ENCODE peak calls at places on chromosomes 3 and 15, in ten cellular contexts. One of them, this sample, is unnamed.

GRCh38 chr15:64146520-64146884 is 5.0 kb upstream of the SNX22 start:
- DNase-seq in Calu3: no peak
- DNase-seq in B cell: no peak
- DNase-seq in stomach: no peak
- DNase-seq in GM13976: no peak
- DNase-seq in dorsolateral prefrontal cortex: no peak
- DNase-seq in AG04450: no peak
- DNase-seq in PC-3: no peak
- DNase-seq in GM20000: no peak
- DNase-seq in tibial nerve: no peak
- DNase-seq in this sample: no peak

GRCh38 chr3:13301295-13301987 is 118.7 kb downstream of the NUP210 start:
- DNase-seq in PC-3: peak; percentile 82
- DNase-seq in GM13976: no peak
- DNase-seq in GM20000: peak; percentile 59
- DNase-seq in tibial nerve: no peak
- DNase-seq in B cell: no peak
- DNase-seq in dorsolateral prefrontal cortex: no peak
- DNase-seq in stomach: no peak
- DNase-seq in Calu3: no peak
- DNase-seq in AG04450: peak; percentile 30
- DNase-seq in this sample: peak; percentile 61

GRCh38 chr3:5187920-5188418 is 462 bp downstream of the EDEM1 start:
- DNase-seq in B cell: peak; percentile 54
- DNase-seq in AG04450: no peak
- DNase-seq in stomach: no peak
- DNase-seq in GM20000: peak; percentile 42
- DNase-seq in PC-3: peak; percentile 39
- DNase-seq in Calu3: peak; percentile 22
- DNase-seq in dorsolateral prefrontal cortex: no peak
- DNase-seq in tibial nerve: no peak
- DNase-seq in GM13976: peak; percentile 52
- DNase-seq in this sample: peak; percentile 38

GRCh38 chr3:195892355-195893120 is 15.8 kb downstream of the TNK2 start:
- DNase-seq in GM20000: no peak
- DNase-seq in GM13976: no peak
- DNase-seq in AG04450: no peak
- DNase-seq in dorsolateral prefrontal cortex: peak; percentile 69
- DNase-seq in B cell: no peak
- DNase-seq in Calu3: no peak
- DNase-seq in stomach: no peak
- DNase-seq in PC-3: peak; percentile 56
- DNase-seq in tibial nerve: peak; percentile 37
- DNase-seq in this sample: no peak

GRCh38 chr3:125039897-125040175 is 16.0 kb downstream of the HEG1 start:
- DNase-seq in stomach: no peak
- DNase-seq in B cell: no peak
- DNase-seq in tibial nerve: no peak
- DNase-seq in AG04450: no peak
- DNase-seq in GM13976: no peak
- DNase-seq in GM20000: no peak
- DNase-seq in dorsolateral prefrontal cortex: no peak
- DNase-seq in PC-3: no peak
- DNase-seq in Calu3: no peak
- DNase-seq in this sample: no peak

GRCh38 chr3:170584585-170585007 is 1.3 kb downstream of the SLC7A14 start:
- DNase-seq in GM13976: peak; percentile 62
- DNase-seq in tibial nerve: peak; percentile 37
- DNase-seq in dorsolateral prefrontal cortex: peak; percentile 62
- DNase-seq in PC-3: peak; percentile 53
- DNase-seq in stomach: peak; percentile 64
- DNase-seq in B cell: no peak
- DNase-seq in Calu3: peak; percentile 68
- DNase-seq in GM20000: peak; percentile 67
- DNase-seq in AG04450: peak; percentile 36
- DNase-seq in this sample: peak; percentile 59

GRCh38 chr15:65952425-65953053 is 83.2 kb downstream of the RAB11A start:
- DNase-seq in dorsolateral prefrontal cortex: no peak
- DNase-seq in PC-3: peak; percentile 48
- DNase-seq in AG04450: no peak
- DNase-seq in tibial nerve: no peak
- DNase-seq in B cell: no peak
- DNase-seq in GM13976: peak; percentile 41
- DNase-seq in Calu3: peak; percentile 58
- DNase-seq in stomach: no peak
- DNase-seq in GM20000: peak; percentile 36
- DNase-seq in this sample: peak; percentile 64

GRCh38 chr3:151903501-151903991 is 30.1 kb downstream of the SUCNR1 start:
- DNase-seq in tibial nerve: no peak
- DNase-seq in GM13976: no peak
- DNase-seq in GM20000: no peak
- DNase-seq in dorsolateral prefrontal cortex: no peak
- DNase-seq in Calu3: no peak
- DNase-seq in AG04450: peak; percentile 67
- DNase-seq in stomach: no peak
- DNase-seq in B cell: no peak
- DNase-seq in PC-3: no peak
- DNase-seq in this sample: no peak

DNA sequence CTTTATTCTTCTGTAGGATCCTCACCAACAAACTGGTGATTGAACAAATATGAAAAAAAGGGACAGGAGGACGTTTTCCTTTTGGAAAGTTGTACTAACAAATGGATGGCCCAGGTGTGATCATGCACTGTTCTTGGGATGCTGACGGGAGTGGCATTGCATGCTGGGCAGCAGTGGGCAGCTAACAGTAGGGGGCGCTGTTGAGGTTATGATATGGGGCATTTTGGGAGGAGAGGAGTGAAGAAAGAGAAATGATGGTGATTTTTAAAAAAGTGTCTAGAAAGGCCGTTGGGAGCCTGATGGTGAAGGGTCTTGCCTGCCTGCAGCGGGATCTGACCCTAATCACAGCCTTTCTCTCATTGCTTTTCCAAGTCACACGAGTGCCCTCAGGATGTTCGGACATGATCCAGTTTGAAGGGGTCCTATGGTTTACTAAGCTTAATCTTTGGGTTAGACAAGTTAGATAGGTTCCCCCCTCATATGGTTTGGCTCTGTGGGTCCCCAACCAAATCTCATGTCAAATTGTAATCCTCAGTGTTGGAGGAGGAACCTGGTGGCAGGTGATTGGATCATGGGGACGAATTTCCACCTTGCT is 46.2 kb upstream of the PRTG start:
- DNase-seq in stomach: no peak
- DNase-seq in Calu3: peak; percentile 44
- DNase-seq in tibial nerve: peak; percentile 16
- DNase-seq in GM20000: peak; percentile 26
- DNase-seq in B cell: no peak
- DNase-seq in PC-3: peak; percentile 37
- DNase-seq in GM13976: peak; percentile 57
- DNase-seq in AG04450: no peak
- DNase-seq in dorsolateral prefrontal cortex: no peak
- DNase-seq in this sample: peak; percentile 46
- TF ChIP-seq CTCF in stomach: peak; percentile 12
- TF ChIP-seq CTCF in Calu3: peak; percentile 80
- TF ChIP-seq CTCF in tibial nerve: peak; percentile 38
- TF ChIP-seq CTCF in GM20000: peak; percentile 53
- TF ChIP-seq CTCF in B cell: peak; percentile 29
- TF ChIP-seq CTCF in PC-3: peak; percentile 74
- TF ChIP-seq CTCF in GM13976: peak; percentile 54
- TF ChIP-seq CTCF in AG04450: peak; percentile 48
- TF ChIP-seq CTCF in dorsolateral prefrontal cortex: peak; percentile 31
- TF ChIP-seq CTCF in this sample: peak; percentile 71

DNA sequence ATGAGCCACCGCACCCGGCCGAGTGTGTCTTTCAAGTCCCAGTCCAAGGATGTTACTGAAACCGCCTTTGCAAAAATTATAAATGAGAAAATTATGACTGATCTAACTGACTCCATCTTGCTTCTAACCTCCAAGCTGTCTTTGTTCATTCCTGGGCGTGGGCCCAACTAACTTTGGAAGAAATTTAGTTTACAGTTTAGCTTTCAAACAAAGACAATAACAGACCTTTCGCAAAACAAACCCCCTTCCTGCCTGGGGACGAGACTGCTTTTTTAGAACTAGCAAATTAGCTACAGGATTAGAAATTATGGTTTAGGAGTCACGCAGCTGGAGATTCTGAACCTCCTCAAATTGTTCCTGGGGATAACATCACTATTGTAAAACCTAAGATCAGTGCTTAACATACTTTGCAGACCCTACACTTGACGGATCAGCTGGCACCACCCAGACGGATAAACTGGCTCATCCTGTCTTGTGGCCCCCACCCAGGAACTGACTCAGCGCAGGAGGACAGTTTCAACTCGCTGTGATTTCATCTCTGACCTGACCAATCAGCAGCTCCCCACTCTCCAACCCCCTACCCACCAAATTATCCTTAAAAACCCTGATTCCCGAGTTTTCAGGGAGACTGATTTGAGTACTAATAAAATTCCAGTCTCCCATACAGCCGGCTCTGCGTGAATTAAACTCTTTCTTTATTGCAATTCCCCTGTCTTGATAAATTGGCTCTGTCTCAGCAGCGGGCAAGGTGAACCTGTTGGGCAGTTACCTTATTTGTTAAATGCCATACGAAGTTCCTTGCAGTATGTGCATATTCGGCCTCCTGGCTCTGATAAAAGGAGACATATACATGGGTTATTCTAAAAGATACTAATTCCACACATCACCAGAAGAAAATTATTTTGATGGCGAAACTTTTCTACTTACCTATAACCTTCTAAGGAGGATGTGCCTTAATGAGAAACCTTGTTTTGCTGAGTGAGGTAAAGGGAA is 23.6 kb downstream of the NANOGP8 start:
- DNase-seq in PC-3: peak; percentile 41
- DNase-seq in B cell: no peak
- DNase-seq in dorsolateral prefrontal cortex: no peak
- DNase-seq in stomach: no peak
- DNase-seq in tibial nerve: no peak
- DNase-seq in GM13976: no peak
- DNase-seq in AG04450: no peak
- DNase-seq in GM20000: no peak
- DNase-seq in Calu3: no peak
- DNase-seq in this sample: no peak
- TF ChIP-seq CTCF in PC-3: no peak
- TF ChIP-seq CTCF in B cell: no peak
- TF ChIP-seq CTCF in dorsolateral prefrontal cortex: no peak
- TF ChIP-seq CTCF in stomach: no peak
- TF ChIP-seq CTCF in tibial nerve: no peak
- TF ChIP-seq CTCF in GM13976: no peak
- TF ChIP-seq CTCF in AG04450: no peak
- TF ChIP-seq CTCF in GM20000: no peak
- TF ChIP-seq CTCF in Calu3: no peak
- TF ChIP-seq CTCF in this sample: no peak

GRCh38 chr3:105537371-105538075 is 170.8 kb downstream of the ALCAM start:
- DNase-seq in Calu3: no peak
- DNase-seq in stomach: no peak
- DNase-seq in GM20000: no peak
- DNase-seq in GM13976: no peak
- DNase-seq in tibial nerve: no peak
- DNase-seq in B cell: no peak
- DNase-seq in PC-3: no peak
- DNase-seq in AG04450: no peak
- DNase-seq in dorsolateral prefrontal cortex: no peak
- DNase-seq in this sample: no peak

GRCh38 chr3:105538483-105538882 is 171.8 kb downstream of the ALCAM start:
- DNase-seq in dorsolateral prefrontal cortex: no peak
- DNase-seq in GM20000: no peak
- DNase-seq in Calu3: peak; percentile 14
- DNase-seq in tibial nerve: no peak
- DNase-seq in stomach: no peak
- DNase-seq in PC-3: peak; percentile 82
- DNase-seq in AG04450: no peak
- DNase-seq in B cell: no peak
- DNase-seq in GM13976: no peak
- DNase-seq in this sample: no peak

GRCh38 chr3:105539897-105540296 is 173.2 kb downstream of the ALCAM start:
- DNase-seq in tibial nerve: no peak
- DNase-seq in Calu3: no peak
- DNase-seq in GM13976: no peak
- DNase-seq in dorsolateral prefrontal cortex: no peak
- DNase-seq in PC-3: no peak
- DNase-seq in AG04450: no peak
- DNase-seq in B cell: no peak
- DNase-seq in stomach: no peak
- DNase-seq in GM20000: no peak
- DNase-seq in this sample: no peak

DNA sequence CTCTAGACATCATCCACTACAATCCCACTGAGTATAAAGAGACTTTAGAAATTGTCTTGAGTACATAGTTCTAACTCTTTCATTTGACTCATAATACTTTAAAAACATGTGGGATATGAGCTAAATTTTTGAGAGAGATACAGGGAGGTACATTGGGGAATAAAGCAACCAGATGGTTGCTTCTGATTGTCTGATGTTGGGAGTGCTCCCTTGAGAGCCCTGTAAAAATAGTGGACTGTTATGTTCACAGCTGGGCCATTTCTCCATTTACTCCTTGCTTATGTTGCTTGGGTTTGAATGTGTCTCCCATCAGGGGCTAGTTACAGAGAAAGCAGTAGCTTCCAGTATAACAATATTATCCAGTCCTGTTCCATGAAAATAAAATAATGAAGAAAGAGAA is 175.9 kb downstream of the ALCAM start:
- DNase-seq in Calu3: no peak
- DNase-seq in dorsolateral prefrontal cortex: no peak
- DNase-seq in GM20000: no peak
- DNase-seq in PC-3: no peak
- DNase-seq in tibial nerve: no peak
- DNase-seq in GM13976: no peak
- DNase-seq in B cell: no peak
- DNase-seq in stomach: no peak
- DNase-seq in AG04450: no peak
- DNase-seq in this sample: no peak
- TF ChIP-seq CTCF in Calu3: no peak
- TF ChIP-seq CTCF in dorsolateral prefrontal cortex: no peak
- TF ChIP-seq CTCF in GM20000: no peak
- TF ChIP-seq CTCF in PC-3: no peak
- TF ChIP-seq CTCF in tibial nerve: no peak
- TF ChIP-seq CTCF in GM13976: no peak
- TF ChIP-seq CTCF in B cell: no peak
- TF ChIP-seq CTCF in stomach: no peak
- TF ChIP-seq CTCF in AG04450: no peak
- TF ChIP-seq CTCF in this sample: no peak

DNA sequence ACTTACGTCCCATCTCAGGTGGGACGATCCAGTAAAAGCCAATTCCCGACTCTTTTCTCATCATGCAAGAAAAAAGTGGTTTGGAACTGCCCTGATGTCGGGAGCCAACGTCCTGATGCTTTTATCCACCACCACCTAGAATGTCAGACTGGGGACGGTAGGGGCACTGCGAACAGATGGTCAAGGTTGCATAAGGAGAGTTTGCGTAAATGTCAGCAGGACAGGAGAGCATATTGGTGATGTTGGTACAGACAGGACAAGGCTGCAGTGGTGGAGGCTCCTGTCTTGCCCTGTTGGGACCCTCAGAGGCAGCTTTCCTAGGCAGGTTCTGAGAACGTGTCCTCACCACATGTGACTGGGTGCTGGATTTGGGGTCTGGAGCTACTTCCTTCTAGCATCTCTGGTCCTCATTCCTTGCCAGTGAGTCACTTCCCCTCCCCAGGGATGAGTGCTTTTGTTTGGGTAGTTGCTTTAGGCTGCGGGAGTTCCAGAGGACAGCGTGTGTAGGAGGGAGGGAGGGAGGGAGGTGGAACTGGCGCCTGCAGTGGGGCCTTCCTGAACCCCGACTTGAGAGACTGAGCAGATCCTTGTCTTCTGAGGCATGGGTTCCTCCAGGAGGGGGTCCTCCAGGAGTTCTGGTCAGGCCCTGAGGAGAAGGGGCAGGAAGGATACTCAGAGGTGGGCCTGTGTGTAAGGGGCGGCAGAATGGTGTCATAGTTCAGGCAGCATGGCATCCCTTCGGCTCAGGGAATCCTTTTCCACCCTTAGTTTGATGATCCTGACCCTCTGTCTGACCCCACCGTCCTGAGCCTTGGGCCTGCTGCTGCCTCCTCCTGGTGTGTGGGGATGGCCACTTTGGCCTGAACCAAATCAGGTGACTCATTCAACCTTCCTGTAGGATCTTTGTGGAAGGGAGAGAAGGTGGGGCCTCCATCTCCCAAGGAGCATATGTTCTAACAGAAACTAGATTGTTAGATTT is 21.2 kb downstream of the THSD4 start:
- DNase-seq in B cell: no peak
- DNase-seq in AG04450: peak; percentile 70
- DNase-seq in Calu3: peak; percentile 62
- DNase-seq in GM20000: no peak
- DNase-seq in GM13976: no peak
- DNase-seq in stomach: no peak
- DNase-seq in tibial nerve: no peak
- DNase-seq in dorsolateral prefrontal cortex: no peak
- DNase-seq in PC-3: peak; percentile 92
- DNase-seq in this sample: peak; percentile 90
- TF ChIP-seq CTCF in B cell: no peak
- TF ChIP-seq CTCF in AG04450: peak; percentile 36
- TF ChIP-seq CTCF in Calu3: no peak
- TF ChIP-seq CTCF in GM20000: no peak
- TF ChIP-seq CTCF in GM13976: no peak
- TF ChIP-seq CTCF in stomach: no peak
- TF ChIP-seq CTCF in tibial nerve: no peak
- TF ChIP-seq CTCF in dorsolateral prefrontal cortex: no peak
- TF ChIP-seq CTCF in PC-3: peak; percentile 39
- TF ChIP-seq CTCF in this sample: peak; percentile 12

This sample was measured in MCF 10A.